ENCODE peak calls at places on chromosomes 12 and 14, in ten cellular contexts. B is CD8-positive, alpha-beta T cell; V is HL-60; H is heart left ventricle; I is lung; P is ascending aorta; A is fibroblast of villous mesenchyme; Q is GM10248; X is B cell; G is kidney. U is an unnamed sample.

GRCh38 chr14:55846852-55847471 is 267.0 kb downstream of the KTN1 start:
- DNase-seq in B (no peak), V (no peak), H (peak; percentile 38), I (peak; percentile 35), P (peak; percentile 72), A (peak; percentile 36), Q (no peak), X (no peak), G (peak; percentile 64), U (no peak)

GRCh38 chr12:50006266-50006665 is 19.0 kb downstream of the RACGAP1 start:
- DNase-seq in B (no peak), V (no peak), H (no peak), I (no peak), P (no peak), A (no peak), Q (no peak), X (no peak), G (no peak), U (no peak)

GRCh38 chr14:38958589-38958988 is 144.4 kb downstream of the SEC23A start:
- DNase-seq in B (no peak), V (no peak), H (no peak), I (no peak), P (no peak), A (peak; percentile 18), Q (no peak), X (no peak), G (no peak), U (no peak)

GRCh38 chr14:32985881-32986280 is 47.2 kb downstream of the NPAS3 start:
- DNase-seq in B (no peak), V (no peak), H (peak; percentile 61), I (no peak), P (no peak), A (no peak), Q (no peak), X (no peak), G (no peak), U (no peak)

GRCh38 chr12:6434205-6435180 is 10.3 kb upstream of the CD27 start:
- DNase-seq in B (peak; percentile 44), V (no peak), H (no peak), I (no peak), P (peak; percentile 61), A (peak; percentile 50), Q (no peak), X (no peak), G (peak; percentile 35), U (no peak)

GRCh38 chr12:111546758-111547383 is 52.2 kb downstream of the ATXN2 start:
- DNase-seq in B (no peak), V (no peak), H (no peak), I (no peak), P (no peak), A (peak; percentile 48), Q (peak; percentile 24), X (no peak), G (no peak), U (no peak)

GRCh38 chr14:68309631-68310030 is 483.2 kb downstream of the ZFP36L1 start:
- DNase-seq in B (no peak), V (no peak), H (peak; percentile 37), I (no peak), P (no peak), A (no peak), Q (no peak), X (no peak), G (no peak), U (peak; percentile 54)

GRCh38 chr14:103516426-103517171 is 6.0 kb downstream of the CKB start:
- DNase-seq in B (no peak), V (no peak), H (peak; percentile 3), I (no peak), P (no peak), A (no peak), Q (no peak), X (no peak), G (peak; percentile 35), U (no peak)

GRCh38 chr12:52415870-52416750 is 10.0 kb upstream of the KRT82 start:
- DNase-seq in B (no peak), V (no peak), H (peak; percentile 57), I (peak; percentile 43), P (peak; percentile 68), A (peak; percentile 88), Q (no peak), X (no peak), G (no peak), U (no peak)

GRCh38 chr12:26287666-26288408 is 92.5 kb downstream of the SSPN start:
- DNase-seq in B (no peak), V (no peak), H (no peak), I (no peak), P (peak; percentile 77), A (no peak), Q (no peak), X (no peak), G (peak; percentile 94), U (no peak)

GRCh38 chr12:67517181-67517887 is 131.2 kb upstream of the DYRK2 start:
- DNase-seq in B (no peak), V (no peak), H (peak; percentile 31), I (no peak), P (peak; percentile 75), A (no peak), Q (no peak), X (no peak), G (no peak), U (no peak)

GRCh38 chr12:34604227-34604626 is 581.9 kb downstream of the ALG10 start:
- DNase-seq in B (no peak), V (no peak), H (no peak), I (no peak), P (no peak), A (no peak), Q (no peak), X (no peak), G (peak; percentile 58), U (no peak)

GRCh38 chr12:12499909-12500604 is 62.6 kb downstream of the DUSP16 start:
- DNase-seq in B (no peak), V (no peak), H (no peak), I (no peak), P (no peak), A (no peak), Q (no peak), X (no peak), G (no peak), U (no peak)
- TF ChIP-seq CTCF in B (no peak), V (no peak), H (no peak), I (no peak), P (no peak), A (no peak), Q (no peak), X (no peak), G (no peak), U (no peak)

DNA sequence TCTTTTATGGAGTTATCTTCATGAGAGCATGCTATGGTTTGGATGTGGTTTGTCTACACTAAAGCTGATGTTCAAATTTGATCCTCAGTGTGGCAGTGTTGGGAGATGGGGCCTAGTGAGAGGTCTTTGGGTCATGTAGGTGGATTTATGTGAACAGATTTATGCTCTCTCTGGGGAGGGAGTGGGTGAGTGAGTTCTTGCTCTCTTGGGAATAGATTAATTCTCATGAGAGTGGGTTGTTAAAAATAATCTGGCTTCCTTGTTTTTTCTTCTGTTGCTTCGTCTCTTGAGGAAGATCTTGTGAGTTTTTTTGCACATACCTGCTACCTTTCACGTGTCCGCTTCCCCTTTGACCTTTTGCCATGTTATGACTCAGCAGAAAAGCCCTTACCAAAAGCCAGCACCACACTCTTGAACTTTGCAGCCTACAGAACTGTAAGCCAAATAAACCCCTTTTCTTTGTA is 20.5 kb downstream of the DERA start:
- DNase-seq in B (no peak), V (no peak), H (no peak), I (no peak), P (no peak), A (no peak), Q (no peak), X (peak; percentile 66), G (no peak), U (no peak)
- TF ChIP-seq CTCF in B (no peak), V (no peak), H (no peak), I (no peak), P (no peak), A (peak; percentile 5), Q (peak; percentile 22), X (peak; percentile 56), G (no peak), U (no peak)

GRCh38 chr12:93507151-93507550 is 39.8 kb downstream of the MRPL42 start:
- DNase-seq in B (no peak), V (no peak), H (no peak), I (no peak), P (no peak), A (no peak), Q (no peak), X (no peak), G (no peak), U (no peak)

GRCh38 chr12:93497456-93497855 is 30.1 kb downstream of the MRPL42 start:
- DNase-seq in B (no peak), V (no peak), H (no peak), I (no peak), P (no peak), A (no peak), Q (no peak), X (no peak), G (no peak), U (no peak)

GRCh38 chr12:93500201-93500600 is 32.9 kb downstream of the MRPL42 start:
- DNase-seq in B (no peak), V (no peak), H (no peak), I (no peak), P (no peak), A (no peak), Q (no peak), X (no peak), G (no peak), U (no peak)

GRCh38 chr12:93500667-93501066 is 33.4 kb downstream of the MRPL42 start:
- DNase-seq in B (no peak), V (no peak), H (no peak), I (no peak), P (no peak), A (no peak), Q (no peak), X (no peak), G (no peak), U (no peak)

DNA sequence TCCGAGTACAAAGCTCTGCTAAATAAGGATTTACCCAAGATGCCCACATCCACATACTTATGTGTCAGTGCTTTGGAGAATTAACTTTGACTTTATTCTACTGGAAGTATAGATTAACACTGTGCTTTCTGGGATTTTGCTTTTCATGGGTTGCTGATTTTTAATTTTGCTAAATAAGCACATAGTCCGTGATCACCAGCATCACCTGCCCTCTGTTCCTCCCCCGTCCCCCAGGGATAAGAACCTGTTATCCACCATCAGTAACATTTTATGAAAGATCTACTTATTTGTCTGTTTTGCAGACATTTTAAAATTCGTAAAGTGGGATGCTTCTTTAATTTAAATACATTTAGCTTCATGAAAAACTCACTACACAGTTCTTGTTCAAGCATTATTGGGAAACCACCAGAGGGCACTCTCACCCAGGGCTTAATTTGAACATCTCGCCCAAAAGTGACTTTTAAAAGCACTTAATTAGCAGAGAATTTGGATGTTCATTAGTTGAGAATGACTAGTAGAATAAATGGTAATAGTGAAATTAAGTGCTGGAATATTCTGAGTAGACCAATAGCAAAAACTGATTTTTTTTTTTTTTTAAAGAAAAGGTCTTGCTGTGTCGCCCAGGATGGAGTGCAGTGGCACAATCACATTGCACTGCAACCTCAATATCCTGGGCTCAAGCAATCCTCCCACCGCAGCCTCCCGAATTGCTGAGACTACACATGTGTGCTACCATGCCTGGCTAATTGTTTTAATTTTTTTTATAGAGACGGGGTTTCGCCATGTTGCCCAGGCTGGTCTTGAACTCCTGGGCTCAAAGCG is 35.7 kb downstream of the MRPL42 start:
- DNase-seq in B (peak; percentile 70), V (peak; percentile 31), H (no peak), I (peak; percentile 55), P (peak; percentile 67), A (peak; percentile 60), Q (no peak), X (peak; percentile 69), G (no peak), U (no peak)
- TF ChIP-seq CTCF in B (peak; percentile 95), V (peak; percentile 49), H (peak; percentile 77), I (peak; percentile 65), P (peak; percentile 57), A (peak; percentile 72), Q (peak; percentile 65), X (peak; percentile 92), G (peak; percentile 68), U (peak; percentile 88)

GRCh38 chr14:88463318-88463717 is 77.9 kb downstream of the SPATA7 start:
- DNase-seq in B (no peak), V (no peak), H (no peak), I (no peak), P (no peak), A (peak; percentile 21), Q (peak; percentile 49), X (no peak), G (no peak), U (no peak)
- TF ChIP-seq CTCF in B (peak; percentile 40), V (no peak), H (no peak), I (no peak), P (no peak), A (peak; percentile 58), Q (peak; percentile 12), X (no peak), G (peak; percentile 34), U (peak; percentile 53)